ENCODE peak calls at places on chromosome 20, in five cellular contexts. One of them, this sample, is unnamed.

GRCh38 chr20:63582382-63583063 is 8.5 kb upstream of the HELZ2 start:
- DNase-seq in small intestine: no peak
- DNase-seq in left lobe of liver: no peak
- DNase-seq in mucosa of gallbladder: no peak
- DNase-seq in iris pigment epithelial cell: no peak
- DNase-seq in this sample: no peak

GRCh38 chr20:9409981-9410380 is 104.4 kb upstream of the LAMP5 start:
- DNase-seq in small intestine: no peak
- DNase-seq in left lobe of liver: no peak
- DNase-seq in mucosa of gallbladder: no peak
- DNase-seq in iris pigment epithelial cell: peak
- DNase-seq in this sample: no peak

GRCh38 chr20:57498425-57499400 is 26.2 kb downstream of the CTCFL start:
- DNase-seq in small intestine: no peak
- DNase-seq in left lobe of liver: no peak
- DNase-seq in mucosa of gallbladder: no peak
- DNase-seq in iris pigment epithelial cell: peak
- DNase-seq in this sample: no peak

GRCh38 chr20:24502184-24502583 is 32.8 kb downstream of the SYNDIG1 start:
- DNase-seq in small intestine: no peak
- DNase-seq in left lobe of liver: no peak
- DNase-seq in mucosa of gallbladder: peak
- DNase-seq in iris pigment epithelial cell: peak
- DNase-seq in this sample: no peak

GRCh38 chr20:48706710-48707339 is 121.0 kb downstream of the PREX1 start:
- DNase-seq in small intestine: no peak
- DNase-seq in left lobe of liver: no peak
- DNase-seq in mucosa of gallbladder: no peak
- DNase-seq in iris pigment epithelial cell: no peak
- DNase-seq in this sample: no peak

GRCh38 chr20:25129908-25130307 is 48.0 kb upstream of the VSX1 start:
- DNase-seq in small intestine: no peak
- DNase-seq in left lobe of liver: no peak
- DNase-seq in mucosa of gallbladder: no peak
- DNase-seq in iris pigment epithelial cell: no peak
- DNase-seq in this sample: no peak

GRCh38 chr20:57791946-57792328 is 82.1 kb upstream of the PMEPA1 start:
- DNase-seq in small intestine: no peak
- DNase-seq in left lobe of liver: no peak
- DNase-seq in mucosa of gallbladder: no peak
- DNase-seq in iris pigment epithelial cell: no peak
- DNase-seq in this sample: no peak

GRCh38 chr20:51800769-51801219 is 1.5 kb downstream of the SALL4 start:
- DNase-seq in small intestine: peak
- DNase-seq in left lobe of liver: peak
- DNase-seq in mucosa of gallbladder: peak
- DNase-seq in iris pigment epithelial cell: peak
- DNase-seq in this sample: no peak

GRCh38 chr20:4025125-4025524 is 9.8 kb upstream of the RNF24 start:
- DNase-seq in small intestine: no peak
- DNase-seq in left lobe of liver: no peak
- DNase-seq in mucosa of gallbladder: no peak
- DNase-seq in iris pigment epithelial cell: no peak
- DNase-seq in this sample: no peak

GRCh38 chr20:10716855-10717254 is 43.1 kb upstream of the JAG1 start:
- DNase-seq in small intestine: no peak
- DNase-seq in left lobe of liver: no peak
- DNase-seq in mucosa of gallbladder: no peak
- DNase-seq in iris pigment epithelial cell: peak
- DNase-seq in this sample: no peak

GRCh38 chr20:46967647-46968046 is 73.0 kb downstream of the EYA2 start:
- DNase-seq in small intestine: no peak
- DNase-seq in left lobe of liver: no peak
- DNase-seq in mucosa of gallbladder: no peak
- DNase-seq in iris pigment epithelial cell: no peak
- DNase-seq in this sample: no peak

GRCh38 chr20:58630063-58630462 is 21.0 kb upstream of the STX16 start:
- DNase-seq in small intestine: no peak
- DNase-seq in left lobe of liver: no peak
- DNase-seq in mucosa of gallbladder: no peak
- DNase-seq in iris pigment epithelial cell: peak
- DNase-seq in this sample: no peak